ENCODE peak calls at places on chromosomes 11 and 22, in six cellular contexts. C is stimulated activated CD4-positive, alpha-beta T cell treated with anti-CD3 and anti-CD28 coated beads, Interleukin-1b, Interleukin-23, amount 100 ng/mL, for 24 hours; D is activated T-helper 1 cell treated with anti-CD3 and anti-CD28 coated beads, Interleukin-12 subunit alpha, Interleukin-12 subunit beta, Interleukin-2, Interleukin-4 antibody, amounts not matched to agents 30 ng/mL and 10 ng/mL and 1 ng/mL, durations not matched to agents 14 hours and 24 hours and 36 hours; X is EH; I is fibroblast of pulmonary artery; B is NCI-H1694 treated with DMSO at 0.1 percent for 48 hours. O is an unnamed sample.

GRCh38 chr11:72741849-72742521 is 10.2 kb downstream of the ARAP1 start:
- DNase-seq in X (no peak), B (no peak), C (no peak), I (peak), D (no peak), O (no peak)

GRCh38 chr22:19383292-19383691 is 48.2 kb downstream of the HIRA start:
- DNase-seq in B (no peak), I (no peak), D (no peak), C (no peak), X (no peak), O (no peak)

GRCh38 chr11:115207166-115207591 is 297.0 kb downstream of the CADM1 start:
- DNase-seq in C (no peak), B (no peak), X (no peak), D (no peak), I (no peak), O (no peak)

GRCh38 chr11:30917859-30918478 is 331.8 kb upstream of the MPPED2 start:
- DNase-seq in I (peak), C (no peak), X (peak), B (peak), D (no peak), O (no peak)

GRCh38 chr11:44257338-44258189 is 52.4 kb downstream of the ALX4 start:
- DNase-seq in B (no peak), C (no peak), I (no peak), X (no peak), D (no peak), O (no peak)

GRCh38 chr22:46777609-46777970 is 15.1 kb downstream of the TBC1D22A start:
- DNase-seq in C (no peak), I (no peak), X (no peak), D (no peak), B (no peak), O (no peak)

GRCh38 chr11:78313898-78314297 is 103.7 kb downstream of the GAB2 start:
- DNase-seq in D (no peak), I (no peak), C (no peak), X (no peak), B (no peak), O (no peak)

GRCh38 chr11:22715971-22716370 is 49.6 kb downstream of the GAS2 start:
- DNase-seq in D (no peak), X (no peak), B (no peak), I (no peak), C (no peak), O (no peak)

GRCh38 chr11:116852261-116853125 is 15.1 kb upstream of the APOA1 start:
- DNase-seq in C (no peak), X (peak), D (no peak), B (no peak), I (peak), O (no peak)

GRCh38 chr11:125345706-125346561 is 150.1 kb downstream of the FEZ1 start:
- DNase-seq in D (peak), B (peak), C (peak), I (peak), X (peak), O (peak)

GRCh38 chr11:35250631-35251030 is 111.7 kb downstream of the CD44 start:
- DNase-seq in B (no peak), D (no peak), X (no peak), I (no peak), C (no peak), O (no peak)

GRCh38 chr22:43044402-43044801 is 29.5 kb upstream of the PACSIN2 start:
- DNase-seq in I (no peak), B (no peak), X (no peak), C (no peak), D (no peak), O (no peak)

GRCh38 chr22:44703269-44703870 is 1.4 kb downstream of the PRR5 start:
- DNase-seq in X (peak), B (no peak), I (no peak), D (no peak), C (no peak), O (no peak)

GRCh38 chr11:30346068-30346688 is 23.3 kb downstream of the ARL14EP start:
- DNase-seq in X (peak), I (peak), B (peak), D (no peak), C (no peak), O (no peak)

GRCh38 chr11:69337211-69337721 is 43.3 kb downstream of the MYEOV start:
- DNase-seq in D (peak), B (no peak), C (no peak), I (no peak), X (peak), O (no peak)

GRCh38 chr22:46108564-46109473 is 41.5 kb upstream of the PPARA start:
- DNase-seq in I (peak), X (peak), D (no peak), B (no peak), C (no peak), O (no peak)

GRCh38 chr11:120235024-120235628 is 4.8 kb upstream of the POU2F3 start:
- DNase-seq in I (peak), C (peak), X (peak), D (peak), B (no peak), O (no peak)

GRCh38 chr11:20397281-20397680 is 9.8 kb downstream of the PRMT3 start:
- DNase-seq in X (peak), C (no peak), D (no peak), I (peak), B (peak), O (peak)

GRCh38 chr11:131815631-131816030 is 445.2 kb downstream of the NTM start:
- DNase-seq in D (no peak), I (no peak), B (no peak), X (no peak), C (no peak), O (no peak)

GRCh38 chr22:21651521-21652009 is 9.5 kb downstream of the SDF2L1 start:
- DNase-seq in B (peak), D (no peak), C (no peak), I (no peak), X (no peak), O (no peak)

GRCh38 chr11:72642815-72643511 is 31.3 kb downstream of the PDE2A start:
- DNase-seq in D (peak), X (peak), B (no peak), I (peak), C (peak), O (no peak)